ENCODE peak calls at places on chromosomes 13 and 19, in seven cellular contexts. One of them, this sample, is unnamed.

GRCh38 chr19:35088514-35088913 is 27.1 kb upstream of the FXYD3 start:
- DNase-seq in DND-41: no peak
- DNase-seq in fibroblast of pulmonary artery: peak; percentile 68
- DNase-seq in fibroblast of lung: peak; percentile 77
- DNase-seq in BE2C: no peak
- DNase-seq in fibroblast of mammary gland: peak; percentile 68
- DNase-seq in colonic mucosa: no peak
- DNase-seq in this sample: peak; percentile 21

GRCh38 chr13:78786399-78786879 is 127.5 kb upstream of the OBI1 start:
- DNase-seq in DND-41: no peak
- DNase-seq in fibroblast of pulmonary artery: no peak
- DNase-seq in fibroblast of lung: no peak
- DNase-seq in BE2C: no peak
- DNase-seq in fibroblast of mammary gland: no peak
- DNase-seq in colonic mucosa: no peak
- DNase-seq in this sample: no peak

GRCh38 chr19:56170261-56170660 is 5.5 kb upstream of the GALP start:
- DNase-seq in DND-41: no peak
- DNase-seq in fibroblast of pulmonary artery: peak; percentile 22
- DNase-seq in fibroblast of lung: no peak
- DNase-seq in BE2C: no peak
- DNase-seq in fibroblast of mammary gland: peak; percentile 92
- DNase-seq in colonic mucosa: no peak
- DNase-seq in this sample: no peak

GRCh38 chr13:21879263-21879914 is 208.5 kb downstream of the FGF9 start:
- DNase-seq in DND-41: no peak
- DNase-seq in fibroblast of pulmonary artery: no peak
- DNase-seq in fibroblast of lung: no peak
- DNase-seq in BE2C: no peak
- DNase-seq in fibroblast of mammary gland: no peak
- DNase-seq in colonic mucosa: no peak
- DNase-seq in this sample: no peak

GRCh38 chr19:42201489-42202289 is 15.8 kb downstream of the DEDD2 start:
- DNase-seq in DND-41: no peak
- DNase-seq in fibroblast of pulmonary artery: no peak
- DNase-seq in fibroblast of lung: no peak
- DNase-seq in BE2C: no peak
- DNase-seq in fibroblast of mammary gland: no peak
- DNase-seq in colonic mucosa: no peak
- DNase-seq in this sample: peak; percentile 24

GRCh38 chr13:33204130-33204927 is 81.2 kb downstream of the STARD13 start:
- DNase-seq in DND-41: no peak
- DNase-seq in fibroblast of pulmonary artery: peak; percentile 94
- DNase-seq in fibroblast of lung: peak; percentile 95
- DNase-seq in BE2C: peak; percentile 82
- DNase-seq in fibroblast of mammary gland: peak; percentile 98
- DNase-seq in colonic mucosa: no peak
- DNase-seq in this sample: no peak

GRCh38 chr13:102400619-102401125 is 1.2 kb downstream of the FGF14 start:
- DNase-seq in DND-41: no peak
- DNase-seq in fibroblast of pulmonary artery: no peak
- DNase-seq in fibroblast of lung: peak; percentile 22
- DNase-seq in BE2C: peak; percentile 58
- DNase-seq in fibroblast of mammary gland: peak; percentile 42
- DNase-seq in colonic mucosa: no peak
- DNase-seq in this sample: no peak

GRCh38 chr13:57036290-57036689 is 104.4 kb upstream of the PRR20A start:
- DNase-seq in DND-41: no peak
- DNase-seq in fibroblast of pulmonary artery: no peak
- DNase-seq in fibroblast of lung: no peak
- DNase-seq in BE2C: no peak
- DNase-seq in fibroblast of mammary gland: no peak
- DNase-seq in colonic mucosa: no peak
- DNase-seq in this sample: no peak

GRCh38 chr13:31978021-31978420 is 53.6 kb upstream of the FRY start:
- DNase-seq in DND-41: no peak
- DNase-seq in fibroblast of pulmonary artery: no peak
- DNase-seq in fibroblast of lung: no peak
- DNase-seq in BE2C: no peak
- DNase-seq in fibroblast of mammary gland: no peak
- DNase-seq in colonic mucosa: no peak
- DNase-seq in this sample: no peak

GRCh38 chr19:37719111-37719926 is at the start of gene ZNF607:
- DNase-seq in DND-41: peak; percentile 87
- DNase-seq in fibroblast of pulmonary artery: peak; percentile 94
- DNase-seq in fibroblast of lung: peak; percentile 93
- DNase-seq in BE2C: peak; percentile 94
- DNase-seq in fibroblast of mammary gland: peak; percentile 88
- DNase-seq in colonic mucosa: peak; percentile 95
- DNase-seq in this sample: peak; percentile 96

GRCh38 chr13:29581666-29582065 is 13.8 kb downstream of the SLC7A1 start:
- DNase-seq in DND-41: no peak
- DNase-seq in fibroblast of pulmonary artery: no peak
- DNase-seq in fibroblast of lung: no peak
- DNase-seq in BE2C: no peak
- DNase-seq in fibroblast of mammary gland: no peak
- DNase-seq in colonic mucosa: no peak
- DNase-seq in this sample: no peak

GRCh38 chr19:29645911-29646310 is 19.4 kb upstream of the PLEKHF1 start:
- DNase-seq in DND-41: peak; percentile 44
- DNase-seq in fibroblast of pulmonary artery: peak; percentile 83
- DNase-seq in fibroblast of lung: peak; percentile 61
- DNase-seq in BE2C: no peak
- DNase-seq in fibroblast of mammary gland: peak; percentile 34
- DNase-seq in colonic mucosa: no peak
- DNase-seq in this sample: no peak

GRCh38 chr19:15563931-15564330 is 51.1 kb upstream of the CYP4F8 start:
- DNase-seq in DND-41: no peak
- DNase-seq in fibroblast of pulmonary artery: no peak
- DNase-seq in fibroblast of lung: no peak
- DNase-seq in BE2C: no peak
- DNase-seq in fibroblast of mammary gland: no peak
- DNase-seq in colonic mucosa: no peak
- DNase-seq in this sample: no peak

GRCh38 chr13:59112375-59112774 is 1051.4 kb downstream of the DIAPH3 start:
- DNase-seq in DND-41: no peak
- DNase-seq in fibroblast of pulmonary artery: peak; percentile 98
- DNase-seq in fibroblast of lung: peak; percentile 99
- DNase-seq in BE2C: peak; percentile 30
- DNase-seq in fibroblast of mammary gland: peak; percentile 96
- DNase-seq in colonic mucosa: no peak
- DNase-seq in this sample: no peak

GRCh38 chr19:50515168-50515561 is 1.5 kb upstream of the ASPDH start:
- DNase-seq in DND-41: no peak
- DNase-seq in fibroblast of pulmonary artery: no peak
- DNase-seq in fibroblast of lung: no peak
- DNase-seq in BE2C: no peak
- DNase-seq in fibroblast of mammary gland: no peak
- DNase-seq in colonic mucosa: no peak
- DNase-seq in this sample: no peak

GRCh38 chr19:40219721-40220276 is 1.6 kb upstream of the TTC9B start:
- DNase-seq in DND-41: no peak
- DNase-seq in fibroblast of pulmonary artery: peak; percentile 75
- DNase-seq in fibroblast of lung: peak; percentile 53
- DNase-seq in BE2C: peak; percentile 66
- DNase-seq in fibroblast of mammary gland: peak; percentile 84
- DNase-seq in colonic mucosa: no peak
- DNase-seq in this sample: no peak

GRCh38 chr13:44874176-44874575 is 115.1 kb downstream of the NUFIP1 start:
- DNase-seq in DND-41: no peak
- DNase-seq in fibroblast of pulmonary artery: no peak
- DNase-seq in fibroblast of lung: no peak
- DNase-seq in BE2C: no peak
- DNase-seq in fibroblast of mammary gland: no peak
- DNase-seq in colonic mucosa: no peak
- DNase-seq in this sample: no peak

GRCh38 chr19:51786651-51787494 is 8.1 kb upstream of the FPR3 start:
- DNase-seq in DND-41: no peak
- DNase-seq in fibroblast of pulmonary artery: no peak
- DNase-seq in fibroblast of lung: no peak
- DNase-seq in BE2C: no peak
- DNase-seq in fibroblast of mammary gland: no peak
- DNase-seq in colonic mucosa: no peak
- DNase-seq in this sample: no peak

GRCh38 chr19:36103842-36104552 is 6.9 kb upstream of the OVOL3 start:
- DNase-seq in DND-41: no peak
- DNase-seq in fibroblast of pulmonary artery: no peak
- DNase-seq in fibroblast of lung: no peak
- DNase-seq in BE2C: no peak
- DNase-seq in fibroblast of mammary gland: no peak
- DNase-seq in colonic mucosa: no peak
- DNase-seq in this sample: no peak

GRCh38 chr19:41377977-41378707 is 1.8 kb downstream of the TMEM91 start:
- DNase-seq in DND-41: no peak
- DNase-seq in fibroblast of pulmonary artery: no peak
- DNase-seq in fibroblast of lung: no peak
- DNase-seq in BE2C: peak; percentile 73
- DNase-seq in fibroblast of mammary gland: no peak
- DNase-seq in colonic mucosa: no peak
- DNase-seq in this sample: peak; percentile 57

DNA sequence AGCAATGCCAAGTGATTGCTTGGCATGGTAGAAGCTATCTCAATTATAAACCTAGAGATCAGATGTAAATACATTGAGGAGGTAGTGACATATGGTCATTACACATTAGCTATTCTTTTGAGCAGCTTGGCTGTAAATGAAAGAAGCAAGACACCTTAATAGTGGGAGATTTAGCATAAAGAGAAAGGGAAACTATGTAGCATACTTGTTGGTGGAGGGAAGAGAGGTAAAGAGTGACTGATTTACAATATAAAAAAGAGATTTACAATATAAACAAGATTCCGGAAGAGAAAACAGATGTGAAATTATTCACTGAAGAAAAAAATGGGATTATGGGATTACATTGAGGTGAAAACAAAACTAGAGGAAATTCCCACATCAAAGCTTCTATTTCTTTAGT is 2009.6 kb downstream of the OLFM4 start:
- DNase-seq in DND-41: no peak
- DNase-seq in fibroblast of pulmonary artery: no peak
- DNase-seq in fibroblast of lung: no peak
- DNase-seq in BE2C: no peak
- DNase-seq in fibroblast of mammary gland: no peak
- DNase-seq in colonic mucosa: no peak
- DNase-seq in this sample: no peak
- H3K4me3 ChIP-seq in DND-41: no peak overlapping the region
- H3K4me3 ChIP-seq in fibroblast of pulmonary artery: no peak overlapping the region
- H3K4me3 ChIP-seq in fibroblast of lung: no peak overlapping the region
- H3K4me3 ChIP-seq in BE2C: no peak overlapping the region
- H3K4me3 ChIP-seq in fibroblast of mammary gland: no peak overlapping the region
- H3K4me3 ChIP-seq in colonic mucosa: no peak overlapping the region
- H3K4me3 ChIP-seq in this sample: no peak overlapping the region

GRCh38 chr19:20079487-20079886 is 1.7 kb downstream of the ZNF90 start:
- DNase-seq in DND-41: no peak
- DNase-seq in fibroblast of pulmonary artery: peak; percentile 6
- DNase-seq in fibroblast of lung: peak; percentile 40
- DNase-seq in BE2C: no peak
- DNase-seq in fibroblast of mammary gland: peak; percentile 15
- DNase-seq in colonic mucosa: peak; percentile 24
- DNase-seq in this sample: no peak
- H3K4me3 ChIP-seq in DND-41: no peak overlapping the region
- H3K4me3 ChIP-seq in fibroblast of pulmonary artery: peak overlapping the region; percentile 60
- H3K4me3 ChIP-seq in fibroblast of lung: peak overlapping the region; percentile 58
- H3K4me3 ChIP-seq in BE2C: peak overlapping the region; percentile 67
- H3K4me3 ChIP-seq in fibroblast of mammary gland: no peak overlapping the region
- H3K4me3 ChIP-seq in colonic mucosa: no peak overlapping the region
- H3K4me3 ChIP-seq in this sample: peak overlapping the region; percentile 80

DNA sequence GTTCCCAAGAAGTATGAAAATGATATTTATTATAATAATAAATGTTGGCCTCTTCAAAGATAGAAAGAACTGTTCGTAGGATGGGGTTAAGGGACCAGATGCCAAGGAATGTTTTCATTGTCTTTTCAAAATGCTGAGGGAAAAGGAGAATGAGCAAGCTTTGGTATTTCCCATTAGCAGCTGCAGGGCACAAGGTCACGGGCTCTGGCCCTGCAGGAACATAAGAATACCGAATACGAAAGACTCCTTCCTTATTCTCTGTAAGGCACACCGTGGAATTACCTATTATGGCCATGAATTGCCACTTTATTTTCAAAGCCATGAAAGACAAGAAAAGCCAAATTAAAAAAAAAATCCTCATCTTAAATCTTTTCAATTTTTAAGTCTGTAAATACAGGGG is 49.6 kb upstream of the OLFM4 start:
- DNase-seq in DND-41: no peak
- DNase-seq in fibroblast of pulmonary artery: no peak
- DNase-seq in fibroblast of lung: no peak
- DNase-seq in BE2C: no peak
- DNase-seq in fibroblast of mammary gland: no peak
- DNase-seq in colonic mucosa: no peak
- DNase-seq in this sample: no peak
- H3K4me3 ChIP-seq in DND-41: no peak overlapping the region
- H3K4me3 ChIP-seq in fibroblast of pulmonary artery: no peak overlapping the region
- H3K4me3 ChIP-seq in fibroblast of lung: no peak overlapping the region
- H3K4me3 ChIP-seq in BE2C: no peak overlapping the region
- H3K4me3 ChIP-seq in fibroblast of mammary gland: no peak overlapping the region
- H3K4me3 ChIP-seq in colonic mucosa: no peak overlapping the region
- H3K4me3 ChIP-seq in this sample: no peak overlapping the region

GRCh38 chr19:680287-681028 is 4.3 kb downstream of the FSTL3 start:
- DNase-seq in DND-41: peak; percentile 100
- DNase-seq in fibroblast of pulmonary artery: peak; percentile 99
- DNase-seq in fibroblast of lung: peak; percentile 99
- DNase-seq in BE2C: peak; percentile 100
- DNase-seq in fibroblast of mammary gland: peak; percentile 96
- DNase-seq in colonic mucosa: peak; percentile 100
- DNase-seq in this sample: peak; percentile 98

GRCh38 chr19:682678-683320 is 6.6 kb downstream of the FSTL3 start:
- DNase-seq in DND-41: no peak
- DNase-seq in fibroblast of pulmonary artery: no peak
- DNase-seq in fibroblast of lung: no peak
- DNase-seq in BE2C: no peak
- DNase-seq in fibroblast of mammary gland: no peak
- DNase-seq in colonic mucosa: no peak
- DNase-seq in this sample: no peak

GRCh38 chr19:679418-680286 is 3.5 kb downstream of the FSTL3 start:
- DNase-seq in DND-41: peak; percentile 61
- DNase-seq in fibroblast of pulmonary artery: peak; percentile 88
- DNase-seq in fibroblast of lung: peak; percentile 90
- DNase-seq in BE2C: peak; percentile 53
- DNase-seq in fibroblast of mammary gland: peak; percentile 84
- DNase-seq in colonic mucosa: peak; percentile 58
- DNase-seq in this sample: peak; percentile 54

GRCh38 chr19:681638-682037 is 5.4 kb downstream of the FSTL3 start:
- DNase-seq in DND-41: no peak
- DNase-seq in fibroblast of pulmonary artery: no peak
- DNase-seq in fibroblast of lung: no peak
- DNase-seq in BE2C: no peak
- DNase-seq in fibroblast of mammary gland: no peak
- DNase-seq in colonic mucosa: no peak
- DNase-seq in this sample: no peak

DNA sequence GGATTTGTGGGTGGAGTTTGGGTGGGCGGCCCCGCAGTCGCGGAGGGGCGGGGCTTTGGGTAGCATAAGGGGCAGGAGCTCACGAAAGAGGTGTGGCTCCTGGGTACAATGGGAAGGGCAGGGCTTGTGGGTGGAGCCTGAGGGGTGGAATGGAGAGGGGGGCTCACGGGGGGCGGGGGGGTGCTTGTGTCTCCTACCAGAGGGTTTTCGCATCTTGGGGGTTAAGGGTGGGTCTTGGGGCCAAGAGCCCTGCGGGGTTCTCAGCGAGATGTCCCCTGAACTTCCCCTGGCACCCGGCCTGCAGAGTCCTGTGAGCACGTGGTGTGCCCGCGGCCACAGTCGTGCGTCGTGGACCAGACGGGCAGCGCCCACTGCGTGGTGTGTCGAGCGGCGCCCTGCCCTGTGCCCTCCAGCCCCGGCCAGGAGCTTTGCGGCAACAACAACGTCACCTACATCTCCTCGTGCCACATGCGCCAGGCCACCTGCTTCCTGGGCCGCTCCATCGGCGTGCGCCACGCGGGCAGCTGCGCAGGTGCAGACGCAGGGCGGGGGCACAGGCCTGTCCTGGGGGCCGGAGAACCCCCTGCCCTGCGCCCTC is 4.9 kb downstream of the FSTL3 start:
- DNase-seq in DND-41: no peak
- DNase-seq in fibroblast of pulmonary artery: no peak
- DNase-seq in fibroblast of lung: no peak
- DNase-seq in BE2C: peak; percentile 97
- DNase-seq in fibroblast of mammary gland: no peak
- DNase-seq in colonic mucosa: no peak
- DNase-seq in this sample: peak; percentile 93
- H3K4me3 ChIP-seq in DND-41: no peak overlapping the region
- H3K4me3 ChIP-seq in fibroblast of pulmonary artery: peak overlapping the region; percentile 60
- H3K4me3 ChIP-seq in fibroblast of lung: peak overlapping the region; percentile 61
- H3K4me3 ChIP-seq in BE2C: peak overlapping the region; percentile 69
- H3K4me3 ChIP-seq in fibroblast of mammary gland: no peak overlapping the region
- H3K4me3 ChIP-seq in colonic mucosa: no peak overlapping the region
- H3K4me3 ChIP-seq in this sample: peak overlapping the region; percentile 67

This sample was measured in OCI-LY7.